ENCODE peak calls at places on chromosomes 1 and 21, in seven cellular contexts. One of them, this sample, is unnamed.

GRCh38 chr1:27044613-27045091 is 32.0 kb upstream of the TENT5B start:
- DNase-seq in PC-3: peak; percentile 95
- DNase-seq in nephron progenitor cell: peak; percentile 97
- DNase-seq in tibial artery: peak; percentile 91
- DNase-seq in mucosa of descending colon: peak; percentile 96
- DNase-seq in cardiac fibroblast: peak; percentile 85
- DNase-seq in endodermal cell: peak; percentile 98
- DNase-seq in this sample: no peak

GRCh38 chr1:248196965-248197364 is at the start of gene OR2M3:
- DNase-seq in nephron progenitor cell: no peak
- DNase-seq in cardiac fibroblast: no peak
- DNase-seq in mucosa of descending colon: no peak
- DNase-seq in endodermal cell: no peak
- DNase-seq in PC-3: no peak
- DNase-seq in tibial artery: no peak
- DNase-seq in this sample: no peak

GRCh38 chr1:24283326-24284155 is 35.6 kb upstream of the GRHL3 start:
- DNase-seq in PC-3: peak; percentile 98
- DNase-seq in endodermal cell: no peak
- DNase-seq in nephron progenitor cell: no peak
- DNase-seq in tibial artery: no peak
- DNase-seq in cardiac fibroblast: peak; percentile 68
- DNase-seq in mucosa of descending colon: peak; percentile 29
- DNase-seq in this sample: no peak

GRCh38 chr1:67148516-67149178 is 13.9 kb upstream of the C1orf141 start:
- DNase-seq in endodermal cell: no peak
- DNase-seq in mucosa of descending colon: no peak
- DNase-seq in PC-3: peak; percentile 33
- DNase-seq in tibial artery: no peak
- DNase-seq in cardiac fibroblast: peak; percentile 4
- DNase-seq in nephron progenitor cell: no peak
- DNase-seq in this sample: no peak

GRCh38 chr1:14017531-14017961 is 317.6 kb downstream of the PRDM2 start:
- DNase-seq in PC-3: peak; percentile 26
- DNase-seq in tibial artery: no peak
- DNase-seq in endodermal cell: no peak
- DNase-seq in nephron progenitor cell: no peak
- DNase-seq in cardiac fibroblast: no peak
- DNase-seq in mucosa of descending colon: peak; percentile 40
- DNase-seq in this sample: no peak

GRCh38 chr1:216221260-216221700 is 202.0 kb downstream of the USH2A start:
- DNase-seq in cardiac fibroblast: peak; percentile 78
- DNase-seq in mucosa of descending colon: peak; percentile 64
- DNase-seq in endodermal cell: peak; percentile 81
- DNase-seq in tibial artery: no peak
- DNase-seq in nephron progenitor cell: peak; percentile 33
- DNase-seq in PC-3: peak; percentile 96
- DNase-seq in this sample: no peak

GRCh38 chr1:168121314-168122029 is 15.3 kb downstream of the GPR161 start:
- DNase-seq in PC-3: no peak
- DNase-seq in mucosa of descending colon: peak; percentile 42
- DNase-seq in tibial artery: peak; percentile 94
- DNase-seq in endodermal cell: no peak
- DNase-seq in cardiac fibroblast: peak; percentile 97
- DNase-seq in nephron progenitor cell: no peak
- DNase-seq in this sample: no peak

GRCh38 chr1:155322571-155322952 is 1.9 kb downstream of the RUSC1 start:
- DNase-seq in nephron progenitor cell: peak; percentile 45
- DNase-seq in PC-3: peak; percentile 30
- DNase-seq in mucosa of descending colon: peak; percentile 39
- DNase-seq in cardiac fibroblast: peak; percentile 49
- DNase-seq in tibial artery: no peak
- DNase-seq in endodermal cell: no peak
- DNase-seq in this sample: no peak

GRCh38 chr1:21799730-21800129 is 12.3 kb upstream of the LDLRAD2 start:
- DNase-seq in nephron progenitor cell: no peak
- DNase-seq in cardiac fibroblast: no peak
- DNase-seq in tibial artery: no peak
- DNase-seq in PC-3: peak; percentile 61
- DNase-seq in mucosa of descending colon: no peak
- DNase-seq in endodermal cell: no peak
- DNase-seq in this sample: no peak

GRCh38 chr1:225877570-225877969 is 4.6 kb downstream of the TMEM63A start:
- DNase-seq in tibial artery: peak; percentile 85
- DNase-seq in cardiac fibroblast: peak; percentile 52
- DNase-seq in nephron progenitor cell: peak; percentile 74
- DNase-seq in endodermal cell: peak; percentile 90
- DNase-seq in mucosa of descending colon: peak; percentile 76
- DNase-seq in PC-3: peak; percentile 58
- DNase-seq in this sample: peak; percentile 76

GRCh38 chr1:28926629-28927441 is 12.5 kb downstream of the EPB41 start:
- DNase-seq in nephron progenitor cell: no peak
- DNase-seq in cardiac fibroblast: peak; percentile 23
- DNase-seq in endodermal cell: no peak
- DNase-seq in PC-3: no peak
- DNase-seq in mucosa of descending colon: peak; percentile 42
- DNase-seq in tibial artery: no peak
- DNase-seq in this sample: no peak

GRCh38 chr1:35461966-35462651 is 95.1 kb downstream of the KIAA0319L start:
- DNase-seq in nephron progenitor cell: no peak
- DNase-seq in cardiac fibroblast: no peak
- DNase-seq in endodermal cell: no peak
- DNase-seq in tibial artery: no peak
- DNase-seq in mucosa of descending colon: no peak
- DNase-seq in PC-3: no peak
- DNase-seq in this sample: no peak

GRCh38 chr1:6033986-6034749 is 11.5 kb upstream of the KCNAB2 start:
- DNase-seq in mucosa of descending colon: peak; percentile 61
- DNase-seq in endodermal cell: peak; percentile 94
- DNase-seq in cardiac fibroblast: peak; percentile 21
- DNase-seq in tibial artery: no peak
- DNase-seq in nephron progenitor cell: peak; percentile 70
- DNase-seq in PC-3: peak; percentile 65
- DNase-seq in this sample: no peak

GRCh38 chr1:70977575-70977974 is 70.0 kb downstream of the PTGER3 start:
- DNase-seq in PC-3: no peak
- DNase-seq in endodermal cell: no peak
- DNase-seq in nephron progenitor cell: no peak
- DNase-seq in tibial artery: no peak
- DNase-seq in mucosa of descending colon: no peak
- DNase-seq in cardiac fibroblast: no peak
- DNase-seq in this sample: no peak

GRCh38 chr1:55718758-55719671 is 503.9 kb upstream of the USP24 start:
- DNase-seq in nephron progenitor cell: no peak
- DNase-seq in endodermal cell: peak; percentile 60
- DNase-seq in cardiac fibroblast: peak; percentile 99
- DNase-seq in mucosa of descending colon: peak; percentile 30
- DNase-seq in tibial artery: peak; percentile 85
- DNase-seq in PC-3: peak; percentile 93
- DNase-seq in this sample: no peak
- TF ChIP-seq CTCF in nephron progenitor cell: no peak
- TF ChIP-seq CTCF in endodermal cell: no peak
- TF ChIP-seq CTCF in cardiac fibroblast: peak; percentile 3
- TF ChIP-seq CTCF in mucosa of descending colon: no peak
- TF ChIP-seq CTCF in tibial artery: no peak
- TF ChIP-seq CTCF in PC-3: no peak
- TF ChIP-seq CTCF in this sample: no peak

GRCh38 chr21:35940074-35940927 is 120.0 kb downstream of the SETD4 start:
- DNase-seq in endodermal cell: peak; percentile 55
- DNase-seq in nephron progenitor cell: peak; percentile 35
- DNase-seq in cardiac fibroblast: peak; percentile 86
- DNase-seq in PC-3: peak; percentile 86
- DNase-seq in mucosa of descending colon: peak; percentile 57
- DNase-seq in tibial artery: no peak
- DNase-seq in this sample: no peak
- TF ChIP-seq CTCF in endodermal cell: peak; percentile 77
- TF ChIP-seq CTCF in nephron progenitor cell: peak; percentile 62
- TF ChIP-seq CTCF in cardiac fibroblast: peak; percentile 70
- TF ChIP-seq CTCF in PC-3: peak; percentile 91
- TF ChIP-seq CTCF in mucosa of descending colon: peak; percentile 31
- TF ChIP-seq CTCF in tibial artery: peak; percentile 40
- TF ChIP-seq CTCF in this sample: peak; percentile 90

GRCh38 chr21:25094695-25095094 is 512.6 kb downstream of the MRPL39 start:
- DNase-seq in endodermal cell: no peak
- DNase-seq in PC-3: no peak
- DNase-seq in tibial artery: no peak
- DNase-seq in cardiac fibroblast: no peak
- DNase-seq in mucosa of descending colon: no peak
- DNase-seq in nephron progenitor cell: no peak
- DNase-seq in this sample: no peak

GRCh38 chr21:25097648-25098047 is 509.6 kb downstream of the MRPL39 start:
- DNase-seq in endodermal cell: no peak
- DNase-seq in cardiac fibroblast: no peak
- DNase-seq in nephron progenitor cell: no peak
- DNase-seq in PC-3: no peak
- DNase-seq in tibial artery: no peak
- DNase-seq in mucosa of descending colon: no peak
- DNase-seq in this sample: no peak

DNA sequence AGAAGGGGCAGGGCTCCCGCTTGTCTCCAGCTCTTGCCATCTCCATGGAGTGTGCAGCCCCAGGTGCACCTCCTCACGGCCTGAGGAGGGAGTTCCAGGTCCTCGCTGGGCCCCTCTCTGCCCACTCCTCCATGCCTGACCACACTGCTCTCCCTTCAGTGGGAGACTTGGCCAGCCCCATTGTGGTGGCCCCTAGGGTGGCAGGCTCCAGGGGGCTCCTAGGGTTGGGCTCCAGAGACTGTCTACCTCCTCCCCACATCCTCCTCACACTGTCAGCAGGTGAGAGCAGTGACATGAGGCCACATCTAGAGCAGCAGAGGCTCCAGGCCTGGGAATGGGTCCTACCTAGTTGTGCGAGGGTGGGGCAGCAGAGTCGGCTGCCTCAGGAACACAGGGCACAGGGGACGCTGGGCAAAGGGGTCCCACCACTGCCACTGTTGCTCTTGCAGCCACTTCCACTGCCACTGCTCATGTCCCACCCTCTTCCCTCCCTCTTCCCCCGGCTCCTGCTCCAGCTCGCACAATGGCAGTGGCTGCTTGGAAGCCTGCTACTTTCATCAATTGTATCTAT is 514.8 kb downstream of the MRPL39 start:
- DNase-seq in nephron progenitor cell: no peak
- DNase-seq in PC-3: no peak
- DNase-seq in mucosa of descending colon: no peak
- DNase-seq in endodermal cell: no peak
- DNase-seq in cardiac fibroblast: no peak
- DNase-seq in tibial artery: no peak
- DNase-seq in this sample: no peak
- TF ChIP-seq CTCF in nephron progenitor cell: no peak
- TF ChIP-seq CTCF in PC-3: no peak
- TF ChIP-seq CTCF in mucosa of descending colon: no peak
- TF ChIP-seq CTCF in endodermal cell: no peak
- TF ChIP-seq CTCF in cardiac fibroblast: no peak
- TF ChIP-seq CTCF in tibial artery: no peak
- TF ChIP-seq CTCF in this sample: no peak

GRCh38 chr1:31669786-31670582 is 25.3 kb upstream of the PEF1 start:
- DNase-seq in tibial artery: peak; percentile 96
- DNase-seq in PC-3: peak; percentile 77
- DNase-seq in nephron progenitor cell: no peak
- DNase-seq in cardiac fibroblast: peak; percentile 73
- DNase-seq in mucosa of descending colon: peak; percentile 95
- DNase-seq in endodermal cell: peak; percentile 78
- DNase-seq in this sample: no peak
- TF ChIP-seq CTCF in tibial artery: peak; percentile 40
- TF ChIP-seq CTCF in PC-3: peak; percentile 60
- TF ChIP-seq CTCF in nephron progenitor cell: no peak
- TF ChIP-seq CTCF in cardiac fibroblast: peak; percentile 20
- TF ChIP-seq CTCF in mucosa of descending colon: no peak
- TF ChIP-seq CTCF in endodermal cell: peak; percentile 57
- TF ChIP-seq CTCF in this sample: peak; percentile 68

DNA sequence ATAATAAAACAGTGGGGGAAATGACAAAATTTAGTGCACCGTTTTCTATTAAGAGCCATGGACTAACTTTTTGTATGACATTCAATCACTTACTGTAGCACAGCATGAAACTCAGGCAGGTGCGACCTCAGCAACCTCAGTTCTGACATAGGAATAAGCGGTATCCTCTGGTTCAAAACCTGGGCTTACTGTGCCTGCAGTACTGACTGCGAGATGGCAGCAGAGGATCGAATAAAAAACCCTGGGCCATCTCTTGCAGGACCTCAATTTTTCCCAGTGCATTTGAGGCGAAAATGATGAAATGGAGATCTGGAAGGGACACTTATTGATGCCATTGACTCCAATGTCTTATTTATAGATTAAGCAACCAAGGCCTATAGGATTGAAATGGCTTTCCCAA is 214.7 kb downstream of the ADGRL2 start:
- DNase-seq in endodermal cell: no peak
- DNase-seq in PC-3: peak; percentile 23
- DNase-seq in cardiac fibroblast: no peak
- DNase-seq in mucosa of descending colon: no peak
- DNase-seq in nephron progenitor cell: no peak
- DNase-seq in tibial artery: no peak
- DNase-seq in this sample: no peak
- TF ChIP-seq CTCF in endodermal cell: peak; percentile 45
- TF ChIP-seq CTCF in PC-3: peak; percentile 30
- TF ChIP-seq CTCF in cardiac fibroblast: no peak
- TF ChIP-seq CTCF in mucosa of descending colon: no peak
- TF ChIP-seq CTCF in nephron progenitor cell: no peak
- TF ChIP-seq CTCF in tibial artery: no peak
- TF ChIP-seq CTCF in this sample: no peak

GRCh38 chr21:35210093-35210492 is 161.0 kb upstream of the RUNX1 start:
- DNase-seq in endodermal cell: no peak
- DNase-seq in nephron progenitor cell: no peak
- DNase-seq in cardiac fibroblast: no peak
- DNase-seq in tibial artery: no peak
- DNase-seq in mucosa of descending colon: no peak
- DNase-seq in PC-3: no peak
- DNase-seq in this sample: no peak
- TF ChIP-seq CTCF in endodermal cell: no peak
- TF ChIP-seq CTCF in nephron progenitor cell: no peak
- TF ChIP-seq CTCF in cardiac fibroblast: no peak
- TF ChIP-seq CTCF in tibial artery: no peak
- TF ChIP-seq CTCF in mucosa of descending colon: no peak
- TF ChIP-seq CTCF in PC-3: no peak
- TF ChIP-seq CTCF in this sample: no peak

This sample was measured in chondrocyte.